ENCODE peak calls at places on chromosomes 7 and 10, in five cellular contexts. J is brain pericyte; E is GM13976; P is KBM-7; I is CD4-positive, alpha-beta T cell. W is an unnamed sample.

GRCh38 chr10:31288961-31289360 is 30.1 kb upstream of the ZEB1 start:
- DNase-seq in J (no peak), E (no peak), P (no peak), I (no peak), W (no peak)

GRCh38 chr7:128115821-128116723 is 84.8 kb upstream of the LRRC4 start:
- DNase-seq in J (no peak), E (no peak), P (no peak), I (no peak), W (no peak)

GRCh38 chr7:129540340-129540739 is 38.0 kb downstream of the SMKR1 start:
- DNase-seq in J (no peak), E (no peak), P (no peak), I (no peak), W (no peak)

GRCh38 chr10:116444527-116445142 is 17.0 kb downstream of the PNLIPRP3 start:
- DNase-seq in J (no peak), E (peak), P (peak), I (no peak), W (no peak)

GRCh38 chr10:17200885-17201164 is 647 bp downstream of the TRDMT1 start:
- DNase-seq in J (no peak), E (no peak), P (no peak), I (no peak), W (no peak)

GRCh38 chr10:71975891-71976725 is 11.9 kb downstream of the CHST3 start:
- DNase-seq in J (no peak), E (peak), P (no peak), I (no peak), W (no peak)

GRCh38 chr10:20898851-20899250 is 1.7 kb upstream of the NEBL start:
- DNase-seq in J (no peak), E (no peak), P (no peak), I (no peak), W (no peak)

GRCh38 chr7:37312608-37313007 is 136.1 kb downstream of the ELMO1 start:
- DNase-seq in J (no peak), E (no peak), P (no peak), I (no peak), W (no peak)

GRCh38 chr7:93245525-93246432 is 13.6 kb downstream of the VPS50 start:
- DNase-seq in J (no peak), E (no peak), P (peak), I (no peak), W (peak)

GRCh38 chr7:100604078-100604975 is 2.2 kb downstream of the PCOLCE start:
- DNase-seq in J (no peak), E (peak), P (peak), I (peak), W (peak)

GRCh38 chr10:28054211-28054888 is 55.5 kb upstream of the ODAD2 start:
- DNase-seq in J (no peak), E (no peak), P (no peak), I (no peak), W (no peak)

GRCh38 chr10:15146366-15146765 is 22.1 kb downstream of the NMT2 start:
- DNase-seq in J (no peak), E (no peak), P (peak), I (no peak), W (no peak)

GRCh38 chr7:7996568-7996967 is 28.0 kb downstream of the GLCCI1 start:
- DNase-seq in J (no peak), E (no peak), P (no peak), I (no peak), W (no peak)

GRCh38 chr7:220151-220841 is 27.9 kb downstream of the FAM20C start:
- DNase-seq in J (no peak), E (no peak), P (no peak), I (no peak), W (no peak)

W was measured in GM06990.